ENCODE peak calls at places on chromosomes 13 and 19, in six cellular contexts. Y, K, U, B, I and C are unnamed samples.

GRCh38 chr13:60448907-60449510 is 52.0 kb downstream of the TDRD3 start:
- DNase-seq in Y (no peak), K (peak), B (no peak), U (no peak), I (peak), C (peak)

GRCh38 chr13:59533561-59534337 is 630.0 kb downstream of the DIAPH3 start:
- DNase-seq in I (no peak), B (no peak), K (no peak), U (no peak), Y (no peak), C (no peak)

GRCh38 chr13:44879452-44880058 is 109.7 kb downstream of the NUFIP1 start:
- DNase-seq in K (peak), I (peak), B (no peak), U (no peak), Y (no peak), C (no peak)

GRCh38 chr19:39969681-39970423 is 1.1 kb upstream of the PSMC4 start:
- DNase-seq in U (no peak), B (no peak), I (no peak), Y (peak), K (no peak), C (no peak)

GRCh38 chr13:32448224-32448623 is 20.3 kb upstream of the N4BP2L1 start:
- DNase-seq in U (no peak), B (no peak), Y (no peak), I (no peak), K (no peak), C (no peak)

GRCh38 chr13:107730835-107731234 is 484.5 kb downstream of the LIG4 start:
- DNase-seq in Y (no peak), K (no peak), U (no peak), I (no peak), B (no peak), C (peak)

GRCh38 chr19:50362656-50363424 is 2.6 kb downstream of the NAPSA start:
- DNase-seq in I (no peak), K (no peak), U (no peak), B (no peak), Y (no peak), C (no peak)

GRCh38 chr13:97548736-97549135 is 114.8 kb downstream of the RAP2A start:
- DNase-seq in U (no peak), B (no peak), Y (no peak), K (no peak), I (no peak), C (no peak)

GRCh38 chr13:96200810-96201209 is 110.9 kb downstream of the HS6ST3 start:
- DNase-seq in Y (no peak), I (no peak), K (no peak), U (no peak), B (no peak), C (no peak)

GRCh38 chr19:57850553-57851017 is 926 bp downstream of the ZNF587 start:
- DNase-seq in B (no peak), Y (peak), U (no peak), I (peak), K (peak), C (no peak)

GRCh38 chr19:34990578-34991192 is 9.4 kb upstream of the GRAMD1A start:
- DNase-seq in B (no peak), Y (no peak), U (no peak), K (no peak), I (no peak), C (no peak)

GRCh38 chr19:7852851-7853759 is 21.1 kb downstream of the PRR36 start:
- DNase-seq in U (no peak), Y (peak), B (peak), K (no peak), I (peak), C (no peak)

GRCh38 chr13:41917641-41918040 is 43.3 kb downstream of the VWA8 start:
- DNase-seq in U (no peak), K (no peak), Y (no peak), B (no peak), I (peak), C (peak)

GRCh38 chr19:30471441-30471840 is 99.3 kb downstream of the ZNF536 start:
- DNase-seq in I (no peak), Y (no peak), K (no peak), B (no peak), U (no peak), C (no peak)

GRCh38 chr19:17790059-17790780 is 4.7 kb upstream of the B3GNT3 start:
- DNase-seq in Y (peak), U (no peak), B (no peak), K (no peak), I (peak), C (no peak)
- H3K27ac ChIP-seq in Y (peak), U (no peak), B (no peak), K (no peak), I (no peak), C (no peak)

GRCh38 chr19:3452456-3453068 is 27.8 kb downstream of the SMIM24 start:
- DNase-seq in I (no peak), B (no peak), K (no peak), U (no peak), Y (no peak), C (no peak)
- H3K27ac ChIP-seq in I (no peak), B (no peak), K (no peak), U (no peak), Y (peak), C (peak)

GRCh38 chr19:47713046-47714021 is at the start of gene EHD2:
- DNase-seq in K (no peak), B (no peak), I (no peak), U (no peak), Y (peak), C (peak)
- H3K27ac ChIP-seq in K (peak), B (peak), I (no peak), U (peak), Y (peak), C (peak)

DNA sequence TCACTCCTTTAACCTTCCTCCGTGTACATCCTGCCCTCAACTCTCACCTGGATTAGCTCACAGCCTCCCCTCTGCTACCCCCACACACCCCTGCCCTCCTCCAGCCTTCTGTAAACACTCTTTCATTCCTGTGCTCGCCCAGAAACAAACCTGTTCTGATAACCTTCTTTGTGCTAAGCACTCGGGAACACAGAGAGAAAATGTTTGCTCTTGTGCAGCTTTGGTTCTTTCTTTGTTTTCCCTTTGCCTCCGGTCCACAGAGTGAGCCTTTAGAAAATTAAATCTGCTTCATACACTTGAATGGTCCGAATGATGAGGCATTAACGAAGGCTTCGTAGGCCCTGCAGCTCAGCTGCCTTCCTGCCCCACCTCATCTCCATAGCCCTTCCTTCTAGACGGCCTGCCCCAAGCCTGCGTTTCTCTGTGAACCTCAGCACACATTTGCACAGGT is 6.6 kb upstream of the ZDHHC20 start:
- DNase-seq in B (no peak), U (no peak), K (no peak), I (no peak), Y (peak), C (no peak)
- H3K27ac ChIP-seq in B (no peak), U (no peak), K (no peak), I (no peak), Y (peak), C (no peak)

GRCh38 chr19:10604460-10604980 is 17.4 kb upstream of the AP1M2 start:
- DNase-seq in I (peak), U (no peak), B (no peak), K (no peak), Y (peak), C (no peak)
- H3K27ac ChIP-seq in I (peak), U (peak), B (peak), K (peak), Y (peak), C (no peak)

GRCh38 chr19:38250428-38250820 is 5.8 kb downstream of the PPP1R14A start:
- DNase-seq in B (no peak), K (no peak), I (no peak), U (no peak), Y (no peak), C (no peak)
- H3K27ac ChIP-seq in B (no peak), K (no peak), I (no peak), U (peak), Y (peak), C (no peak)

DNA sequence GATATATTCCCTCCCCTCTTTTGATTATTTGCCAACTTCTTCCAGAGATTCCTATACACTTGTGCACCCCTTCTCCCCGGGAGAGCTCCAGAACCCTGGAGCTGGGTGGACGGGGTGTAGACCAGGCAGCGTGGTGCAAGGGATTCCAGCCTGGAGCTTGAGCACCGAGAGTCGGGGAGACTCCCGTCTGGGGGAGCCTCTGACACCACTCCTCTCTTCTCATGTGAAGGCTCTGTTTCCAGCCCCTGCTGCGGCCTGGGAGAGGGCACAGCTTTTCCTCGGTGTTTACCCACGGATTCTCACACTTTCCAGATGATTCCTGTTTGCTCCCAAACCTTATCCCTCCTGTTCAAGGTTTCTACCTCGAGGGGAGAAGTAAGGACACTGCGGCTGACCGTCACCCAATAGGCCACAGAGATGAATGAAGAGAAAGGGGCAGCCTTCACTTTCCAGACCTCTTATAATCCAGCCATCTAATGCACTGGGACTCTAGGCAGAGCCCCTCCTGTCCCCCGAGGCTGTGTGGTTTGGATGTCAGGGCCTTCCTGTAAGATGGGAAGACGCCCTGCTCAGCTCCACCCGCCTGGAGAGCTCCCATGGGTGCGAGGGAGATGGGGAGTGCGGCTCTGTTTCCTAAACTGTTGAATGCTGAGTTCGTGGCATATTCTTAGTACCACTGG is 85.1 kb upstream of the GPR183 start:
- DNase-seq in Y (no peak), I (no peak), B (no peak), K (no peak), U (no peak), C (no peak)
- H3K27ac ChIP-seq in Y (no peak), I (no peak), B (no peak), K (no peak), U (no peak), C (no peak)

DNA sequence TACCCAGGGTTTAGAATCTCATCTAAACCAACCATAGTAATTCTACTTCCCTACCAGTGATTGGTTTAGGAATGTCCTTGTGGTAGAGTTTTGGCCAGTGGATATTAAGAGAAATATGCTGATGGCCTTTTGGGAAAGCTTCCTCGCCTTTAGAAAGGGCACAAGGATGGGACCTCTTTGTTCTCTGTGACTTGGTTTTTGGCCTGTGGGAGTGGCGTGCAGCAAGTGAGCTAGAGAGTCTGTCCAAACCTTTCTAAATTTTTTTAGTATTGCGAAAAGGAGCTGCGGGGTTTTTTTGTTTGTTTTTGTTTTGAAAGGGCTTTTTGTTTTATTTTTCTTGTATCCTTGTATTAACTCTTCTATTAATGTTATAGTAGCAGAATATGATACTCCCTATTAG is 20.6 kb downstream of the USPL1 start:
- DNase-seq in B (no peak), U (no peak), K (no peak), I (no peak), Y (no peak), C (no peak)
- H3K27ac ChIP-seq in B (no peak), U (no peak), K (no peak), I (no peak), Y (no peak), C (no peak)

GRCh38 chr13:102651892-102652291 is 43.0 kb downstream of the METTL21C start:
- DNase-seq in K (no peak), I (no peak), B (no peak), Y (no peak), U (no peak), C (no peak)
- H3K27ac ChIP-seq in K (no peak), I (no peak), B (no peak), Y (no peak), U (no peak), C (no peak)

DNA sequence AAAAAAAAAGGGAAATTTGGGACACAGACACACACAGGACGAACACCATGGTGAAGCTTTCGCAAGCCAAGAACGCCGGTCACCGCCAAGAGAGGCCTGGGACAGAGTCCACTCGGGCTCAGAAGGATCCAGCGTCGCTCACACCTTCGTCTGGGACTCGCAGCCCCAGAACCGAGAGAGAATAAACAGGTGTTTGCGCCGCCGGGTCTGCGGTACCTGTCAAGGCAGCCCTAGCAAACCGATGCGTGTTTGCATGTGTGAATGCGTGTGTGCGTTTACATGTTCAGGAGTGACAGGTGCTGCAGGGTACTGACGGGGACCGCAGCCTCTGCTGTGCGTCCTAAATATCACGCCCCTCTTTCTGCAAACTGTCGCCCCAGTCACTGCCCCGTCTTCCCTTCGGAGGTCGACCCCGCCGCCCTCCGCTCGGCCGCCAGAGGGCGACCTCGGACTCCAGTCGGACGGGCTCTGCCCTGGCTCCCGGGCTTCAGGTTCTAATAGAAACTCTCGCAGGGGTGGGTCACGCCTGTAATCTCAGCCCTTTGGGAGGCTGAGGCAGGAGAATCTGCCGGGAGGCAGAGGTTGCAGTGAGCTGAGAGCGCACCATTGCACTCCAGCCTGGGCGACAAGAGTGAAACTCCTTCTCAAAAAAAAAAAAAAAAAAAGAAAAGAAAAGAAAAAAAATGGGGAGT is 11.8 kb upstream of the CSNK1G2 start:
- DNase-seq in I (peak), Y (peak), K (no peak), B (peak), U (no peak), C (no peak)
- H3K27ac ChIP-seq in I (no peak), Y (peak), K (no peak), B (no peak), U (no peak), C (no peak)